ENCODE peak calls at places on chromosome 18, in five cellular contexts. One of them, this sample, is unnamed.
A peak's percentile ranks its signal among the peaks of the same experiment; 100 is the strongest.

GRCh38 chr18:60246606-60247005 is 126.0 kb downstream of the MC4R start:
- DNase-seq in IMR-90: no peak
- DNase-seq in A549: no peak
- DNase-seq in body of pancreas: no peak
- DNase-seq in adrenal gland: no peak
- DNase-seq in this sample: no peak

GRCh38 chr18:59459352-59460059 is 100.4 kb upstream of the LMAN1 start:
- DNase-seq in IMR-90: peak; percentile 75
- DNase-seq in A549: peak; percentile 30
- DNase-seq in body of pancreas: no peak
- DNase-seq in adrenal gland: no peak
- DNase-seq in this sample: no peak

GRCh38 chr18:46843372-46843771 is 73.9 kb downstream of the PIAS2 start:
- DNase-seq in adrenal gland: no peak
- DNase-seq in body of pancreas: no peak
- DNase-seq in IMR-90: no peak
- DNase-seq in A549: no peak
- DNase-seq in this sample: no peak

GRCh38 chr18:67132919-67133318 is 383.6 kb downstream of the DSEL start:
- DNase-seq in IMR-90: no peak
- DNase-seq in A549: no peak
- DNase-seq in adrenal gland: no peak
- DNase-seq in body of pancreas: no peak
- DNase-seq in this sample: no peak

GRCh38 chr18:55586841-55587240 is 1.2 kb downstream of the TCF4 start:
- DNase-seq in A549: no peak
- DNase-seq in body of pancreas: no peak
- DNase-seq in IMR-90: peak; percentile 53
- DNase-seq in adrenal gland: no peak
- DNase-seq in this sample: no peak

GRCh38 chr18:8341481-8342230 is 267.6 kb upstream of the RAB12 start:
- DNase-seq in body of pancreas: peak; percentile 56
- DNase-seq in A549: peak; percentile 97
- DNase-seq in adrenal gland: no peak
- DNase-seq in IMR-90: peak; percentile 75
- DNase-seq in this sample: no peak

GRCh38 chr18:13619505-13620205 is 106.7 kb downstream of the FAM210A start:
- DNase-seq in body of pancreas: no peak
- DNase-seq in adrenal gland: peak; percentile 42
- DNase-seq in IMR-90: no peak
- DNase-seq in A549: no peak
- DNase-seq in this sample: peak; percentile 64

GRCh38 chr18:11033503-11033902 is 115.9 kb downstream of the PIEZO2 start:
- DNase-seq in IMR-90: no peak
- DNase-seq in A549: no peak
- DNase-seq in adrenal gland: no peak
- DNase-seq in body of pancreas: no peak
- DNase-seq in this sample: no peak

GRCh38 chr18:11658019-11658418 is 31.0 kb upstream of the GNAL start:
- DNase-seq in A549: no peak
- DNase-seq in IMR-90: no peak
- DNase-seq in body of pancreas: no peak
- DNase-seq in adrenal gland: no peak
- DNase-seq in this sample: no peak

GRCh38 chr18:58772161-58772560 is 92.5 kb upstream of the ZNF532 start:
- DNase-seq in adrenal gland: no peak
- DNase-seq in body of pancreas: no peak
- DNase-seq in IMR-90: no peak
- DNase-seq in A549: no peak
- DNase-seq in this sample: no peak

GRCh38 chr18:42520074-42520473 is 565.0 kb downstream of the PIK3C3 start:
- DNase-seq in adrenal gland: no peak
- DNase-seq in A549: no peak
- DNase-seq in body of pancreas: no peak
- DNase-seq in IMR-90: no peak
- DNase-seq in this sample: no peak

GRCh38 chr18:3211236-3211992 is 8.4 kb downstream of the MYOM1 start:
- DNase-seq in adrenal gland: no peak
- DNase-seq in body of pancreas: no peak
- DNase-seq in A549: no peak
- DNase-seq in IMR-90: peak; percentile 6
- DNase-seq in this sample: peak; percentile 34

GRCh38 chr18:54210463-54210862 is 14.0 kb downstream of the MBD2 start:
- DNase-seq in A549: no peak
- DNase-seq in body of pancreas: no peak
- DNase-seq in IMR-90: no peak
- DNase-seq in adrenal gland: no peak
- DNase-seq in this sample: no peak

GRCh38 chr18:35417223-35417622 is 40.1 kb upstream of the ZNF396 start:
- DNase-seq in body of pancreas: no peak
- DNase-seq in A549: no peak
- DNase-seq in IMR-90: no peak
- DNase-seq in adrenal gland: no peak
- DNase-seq in this sample: no peak

GRCh38 chr18:60846396-60846795 is 473.8 kb upstream of the MC4R start:
- DNase-seq in body of pancreas: no peak
- DNase-seq in adrenal gland: no peak
- DNase-seq in IMR-90: no peak
- DNase-seq in A549: no peak
- DNase-seq in this sample: no peak

GRCh38 chr18:3451166-3451988 is 1.4 kb downstream of the TGIF1 start:
- DNase-seq in adrenal gland: peak; percentile 97
- DNase-seq in body of pancreas: peak; percentile 92
- DNase-seq in IMR-90: peak; percentile 89
- DNase-seq in A549: peak; percentile 86
- DNase-seq in this sample: peak; percentile 99

GRCh38 chr18:55982992-55983391 is 395.0 kb upstream of the TCF4 start:
- DNase-seq in A549: no peak
- DNase-seq in adrenal gland: no peak
- DNase-seq in IMR-90: peak; percentile 51
- DNase-seq in body of pancreas: no peak
- DNase-seq in this sample: no peak

GRCh38 chr18:13532406-13533075 is 193.8 kb downstream of the FAM210A start:
- DNase-seq in A549: no peak
- DNase-seq in IMR-90: no peak
- DNase-seq in adrenal gland: peak; percentile 36
- DNase-seq in body of pancreas: no peak
- DNase-seq in this sample: no peak

GRCh38 chr18:43001821-43002220 is 113.7 kb downstream of the RIT2 start:
- DNase-seq in A549: no peak
- DNase-seq in body of pancreas: no peak
- DNase-seq in adrenal gland: no peak
- DNase-seq in IMR-90: peak; percentile 0
- DNase-seq in this sample: no peak

GRCh38 chr18:46740046-46740445 is 16.8 kb downstream of the ST8SIA5 start:
- DNase-seq in adrenal gland: no peak
- DNase-seq in A549: no peak
- DNase-seq in IMR-90: no peak
- DNase-seq in body of pancreas: no peak
- DNase-seq in this sample: no peak

GRCh38 chr18:939167-939566 is 34.5 kb downstream of the ADCYAP1 start:
- DNase-seq in A549: peak; percentile 16
- DNase-seq in adrenal gland: no peak
- DNase-seq in IMR-90: no peak
- DNase-seq in body of pancreas: no peak
- DNase-seq in this sample: no peak

GRCh38 chr18:34893239-34893638 is 148.0 kb upstream of the MAPRE2 start:
- DNase-seq in adrenal gland: no peak
- DNase-seq in body of pancreas: no peak
- DNase-seq in A549: no peak
- DNase-seq in IMR-90: no peak
- DNase-seq in this sample: no peak

GRCh38 chr18:55452123-55452611 is 135.8 kb downstream of the TCF4 start:
- DNase-seq in body of pancreas: no peak
- DNase-seq in IMR-90: no peak
- DNase-seq in A549: peak; percentile 0
- DNase-seq in adrenal gland: no peak
- DNase-seq in this sample: no peak

GRCh38 chr18:49988733-49989132 is 175.4 kb upstream of the ACAA2 start:
- DNase-seq in adrenal gland: no peak
- DNase-seq in IMR-90: no peak
- DNase-seq in body of pancreas: no peak
- DNase-seq in A549: no peak
- DNase-seq in this sample: no peak

GRCh38 chr18:49985246-49985645 is 171.9 kb upstream of the ACAA2 start:
- DNase-seq in A549: no peak
- DNase-seq in IMR-90: no peak
- DNase-seq in body of pancreas: no peak
- DNase-seq in adrenal gland: no peak
- DNase-seq in this sample: no peak

GRCh38 chr18:49993299-49993698 is 180.0 kb upstream of the ACAA2 start:
- DNase-seq in adrenal gland: no peak
- DNase-seq in IMR-90: no peak
- DNase-seq in A549: no peak
- DNase-seq in body of pancreas: no peak
- DNase-seq in this sample: no peak

GRCh38 chr18:49988101-49988500 is 174.8 kb upstream of the ACAA2 start:
- DNase-seq in IMR-90: no peak
- DNase-seq in adrenal gland: no peak
- DNase-seq in A549: no peak
- DNase-seq in body of pancreas: no peak
- DNase-seq in this sample: no peak
- H3K27ac ChIP-seq in IMR-90: no peak overlapping the region
- H3K27ac ChIP-seq in adrenal gland: no peak overlapping the region
- H3K27ac ChIP-seq in A549: no peak overlapping the region
- H3K27ac ChIP-seq in body of pancreas: no peak overlapping the region
- H3K27ac ChIP-seq in this sample: no peak overlapping the region

GRCh38 chr18:22168360-22168921 is 948 bp upstream of the GATA6 start:
- DNase-seq in A549: peak; percentile 45
- DNase-seq in adrenal gland: peak; percentile 82
- DNase-seq in body of pancreas: peak; percentile 59
- DNase-seq in IMR-90: no peak
- DNase-seq in this sample: no peak

GRCh38 chr18:22169011-22169888 is at the start of gene GATA6:
- DNase-seq in A549: peak; percentile 85
- DNase-seq in IMR-90: peak; percentile 91
- DNase-seq in body of pancreas: peak; percentile 97
- DNase-seq in adrenal gland: peak; percentile 97
- DNase-seq in this sample: no peak

GRCh38 chr18:22166070-22166972 is 3.1 kb upstream of the GATA6 start:
- DNase-seq in A549: peak; percentile 11
- DNase-seq in body of pancreas: peak; percentile 75
- DNase-seq in adrenal gland: peak; percentile 87
- DNase-seq in IMR-90: no peak
- DNase-seq in this sample: no peak

GRCh38 chr18:22167091-22167470 is 2.3 kb upstream of the GATA6 start:
- DNase-seq in adrenal gland: peak; percentile 69
- DNase-seq in IMR-90: no peak
- DNase-seq in body of pancreas: peak; percentile 47
- DNase-seq in A549: peak; percentile 5
- DNase-seq in this sample: no peak

DNA sequence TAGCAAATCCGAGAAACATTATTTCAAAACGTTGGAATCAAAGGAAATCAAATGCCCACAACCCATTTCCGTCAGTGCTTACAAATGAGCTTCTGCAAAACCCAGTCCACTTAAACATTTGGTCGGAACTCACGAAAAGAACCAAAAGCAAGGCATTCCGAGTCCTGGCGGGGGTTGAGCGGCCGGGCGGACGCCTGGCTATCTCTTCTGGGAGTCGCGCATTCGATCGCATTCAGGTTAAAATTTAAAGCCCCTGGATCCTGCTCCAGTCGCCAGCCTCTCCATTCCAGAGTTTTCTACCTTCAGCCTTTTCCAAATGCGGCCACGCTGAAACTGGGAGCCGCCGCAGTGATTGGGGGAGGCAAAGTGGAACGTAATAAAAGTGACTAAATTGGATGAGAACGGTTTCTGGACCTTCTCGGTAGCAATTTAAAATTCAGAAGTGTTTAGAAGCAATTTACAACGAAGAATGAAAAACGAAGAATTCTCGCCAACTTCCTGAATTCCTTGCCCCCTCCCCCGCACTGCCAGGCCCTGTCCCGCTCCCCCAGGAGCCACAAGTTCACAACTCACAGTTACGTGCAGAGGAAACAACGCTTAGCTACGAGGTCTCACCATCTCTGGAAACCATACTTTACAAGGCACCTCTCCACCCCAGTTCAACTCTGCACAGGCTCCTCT is 1.8 kb upstream of the GATA6 start:
- DNase-seq in adrenal gland: peak; percentile 68
- DNase-seq in IMR-90: no peak
- DNase-seq in A549: peak; percentile 37
- DNase-seq in body of pancreas: peak; percentile 60
- DNase-seq in this sample: no peak
- TF ChIP-seq POLR2A in adrenal gland: peak; percentile 54
- TF ChIP-seq POLR2A in IMR-90: no peak
- TF ChIP-seq POLR2A in A549: no peak
- TF ChIP-seq POLR2A in body of pancreas: peak; percentile 87
- TF ChIP-seq POLR2A in this sample: no peak

GRCh38 chr18:44500820-44501670 is 179.6 kb upstream of the SETBP1 start:
- DNase-seq in adrenal gland: no peak
- DNase-seq in IMR-90: no peak
- DNase-seq in A549: no peak
- DNase-seq in body of pancreas: no peak
- DNase-seq in this sample: no peak
- H3K27ac ChIP-seq in adrenal gland: no peak overlapping the region
- H3K27ac ChIP-seq in IMR-90: no peak overlapping the region
- H3K27ac ChIP-seq in A549: no peak overlapping the region
- H3K27ac ChIP-seq in body of pancreas: no peak overlapping the region
- H3K27ac ChIP-seq in this sample: no peak overlapping the region

GRCh38 chr18:76720683-76721082 is 101.7 kb upstream of the ZNF236 start:
- DNase-seq in body of pancreas: no peak
- DNase-seq in A549: no peak
- DNase-seq in IMR-90: no peak
- DNase-seq in adrenal gland: peak; percentile 45
- DNase-seq in this sample: no peak

GRCh38 chr18:76725445-76725844 is 96.9 kb upstream of the ZNF236 start:
- DNase-seq in IMR-90: no peak
- DNase-seq in A549: no peak
- DNase-seq in body of pancreas: no peak
- DNase-seq in adrenal gland: no peak
- DNase-seq in this sample: no peak

GRCh38 chr18:76722224-76723061 is 99.9 kb upstream of the ZNF236 start:
- DNase-seq in IMR-90: no peak
- DNase-seq in adrenal gland: no peak
- DNase-seq in body of pancreas: no peak
- DNase-seq in A549: no peak
- DNase-seq in this sample: no peak

DNA sequence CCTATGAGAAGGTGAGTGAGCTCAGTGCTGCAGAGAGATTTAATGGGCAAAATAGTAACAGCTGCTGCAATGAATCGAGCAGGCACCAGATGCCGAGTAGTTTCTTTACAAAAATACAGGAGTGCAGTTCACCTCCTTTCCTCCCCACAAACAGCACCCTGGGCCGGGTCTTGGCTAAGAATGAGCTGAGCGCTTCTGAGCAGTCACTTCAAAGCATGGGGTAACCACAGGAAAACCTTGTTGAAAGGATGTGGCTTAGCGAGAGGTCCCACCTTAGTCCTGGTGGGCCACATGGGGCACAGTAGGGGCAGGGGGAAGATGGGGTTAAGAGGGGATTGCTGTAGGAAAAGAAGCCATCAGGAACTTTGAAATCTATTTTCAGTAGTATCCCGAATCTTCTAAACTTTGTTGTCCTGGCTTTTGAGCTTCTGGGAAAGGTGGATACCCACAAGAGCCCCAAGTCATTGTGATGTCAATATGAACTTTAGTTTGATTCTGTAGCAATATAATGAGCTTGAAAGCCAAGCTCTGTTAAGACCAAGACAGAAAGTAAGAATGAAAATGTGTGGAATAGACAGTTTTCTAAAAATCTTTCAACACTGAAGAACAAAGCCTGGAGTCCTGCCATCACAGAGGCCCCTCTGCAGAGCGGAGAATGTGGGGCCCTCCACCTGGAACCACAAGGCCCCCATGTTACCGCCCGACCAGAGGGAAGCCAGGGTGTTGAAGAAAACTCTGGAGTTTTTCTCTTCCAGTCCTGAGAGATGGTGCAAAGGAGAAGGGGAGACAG is 101.0 kb upstream of the ZNF236 start:
- DNase-seq in IMR-90: no peak
- DNase-seq in adrenal gland: peak; percentile 27
- DNase-seq in A549: no peak
- DNase-seq in body of pancreas: no peak
- DNase-seq in this sample: no peak
- TF ChIP-seq POLR2A in IMR-90: no peak
- TF ChIP-seq POLR2A in adrenal gland: no peak
- TF ChIP-seq POLR2A in A549: no peak
- TF ChIP-seq POLR2A in body of pancreas: no peak
- TF ChIP-seq POLR2A in this sample: no peak

This sample was measured in esophagus muscularis mucosa.